ENCODE peak calls at places on chromosomes 16 and 17, in nine cellular contexts. One of them, this sample, is unnamed.
A peak's percentile ranks its signal among the peaks of the same experiment; 100 is the strongest.

GRCh38 chr16:7140899-7141298 is 191.7 kb upstream of the RBFOX1 start:
- DNase-seq in WERI-Rb-1: no peak
- DNase-seq in Daoy: peak; percentile 71
- DNase-seq in EL: no peak
- DNase-seq in PC-9: no peak
- DNase-seq in GDM1: no peak
- DNase-seq in Calu3: no peak
- DNase-seq in suprapubic skin: no peak
- DNase-seq in NCI-H510A: no peak
- DNase-seq in this sample: no peak

GRCh38 chr17:33228548-33228947 is 64.5 kb downstream of the ASIC2 start:
- DNase-seq in PC-9: no peak
- DNase-seq in GDM1: no peak
- DNase-seq in EL: no peak
- DNase-seq in Calu3: no peak
- DNase-seq in Daoy: no peak
- DNase-seq in WERI-Rb-1: no peak
- DNase-seq in suprapubic skin: no peak
- DNase-seq in NCI-H510A: no peak
- DNase-seq in this sample: no peak

GRCh38 chr17:67813803-67814180 is 11.5 kb upstream of the BPTF start:
- DNase-seq in Calu3: no peak
- DNase-seq in PC-9: no peak
- DNase-seq in Daoy: no peak
- DNase-seq in EL: no peak
- DNase-seq in NCI-H510A: no peak
- DNase-seq in GDM1: no peak
- DNase-seq in WERI-Rb-1: no peak
- DNase-seq in suprapubic skin: no peak
- DNase-seq in this sample: no peak

GRCh38 chr17:57106107-57106835 is 21.2 kb downstream of the AKAP1 start:
- DNase-seq in Calu3: peak; percentile 17
- DNase-seq in suprapubic skin: no peak
- DNase-seq in EL: no peak
- DNase-seq in GDM1: no peak
- DNase-seq in PC-9: no peak
- DNase-seq in NCI-H510A: no peak
- DNase-seq in Daoy: no peak
- DNase-seq in WERI-Rb-1: peak; percentile 90
- DNase-seq in this sample: no peak

GRCh38 chr17:81292450-81292849 is 2.7 kb downstream of the SLC38A10 start:
- DNase-seq in Calu3: no peak
- DNase-seq in Daoy: no peak
- DNase-seq in NCI-H510A: no peak
- DNase-seq in EL: no peak
- DNase-seq in GDM1: no peak
- DNase-seq in suprapubic skin: no peak
- DNase-seq in WERI-Rb-1: no peak
- DNase-seq in PC-9: no peak
- DNase-seq in this sample: no peak

GRCh38 chr17:34254146-34254545 is 939 bp upstream of the CCL2 start:
- DNase-seq in suprapubic skin: no peak
- DNase-seq in Daoy: peak; percentile 71
- DNase-seq in Calu3: no peak
- DNase-seq in PC-9: no peak
- DNase-seq in GDM1: no peak
- DNase-seq in WERI-Rb-1: no peak
- DNase-seq in NCI-H510A: no peak
- DNase-seq in EL: peak; percentile 89
- DNase-seq in this sample: no peak

GRCh38 chr17:9959377-9959981 is 54.4 kb upstream of the RCVRN start:
- DNase-seq in WERI-Rb-1: peak; percentile 78
- DNase-seq in suprapubic skin: no peak
- DNase-seq in Calu3: peak; percentile 24
- DNase-seq in Daoy: peak; percentile 58
- DNase-seq in PC-9: peak; percentile 27
- DNase-seq in NCI-H510A: no peak
- DNase-seq in EL: peak; percentile 42
- DNase-seq in GDM1: no peak
- DNase-seq in this sample: peak; percentile 54

GRCh38 chr17:53012364-53012763 is 810.4 kb upstream of the KIF2B start:
- DNase-seq in EL: no peak
- DNase-seq in NCI-H510A: no peak
- DNase-seq in Calu3: no peak
- DNase-seq in GDM1: no peak
- DNase-seq in suprapubic skin: no peak
- DNase-seq in Daoy: no peak
- DNase-seq in WERI-Rb-1: no peak
- DNase-seq in PC-9: no peak
- DNase-seq in this sample: no peak

GRCh38 chr16:75070055-75070841 is 46.3 kb downstream of the LDHD start:
- DNase-seq in EL: no peak
- DNase-seq in Calu3: no peak
- DNase-seq in suprapubic skin: no peak
- DNase-seq in NCI-H510A: no peak
- DNase-seq in WERI-Rb-1: peak; percentile 20
- DNase-seq in PC-9: no peak
- DNase-seq in Daoy: no peak
- DNase-seq in GDM1: no peak
- DNase-seq in this sample: peak; percentile 31